ENCODE peak calls at places on chromosomes 12 and 14, in nine cellular contexts. W is heart left ventricle, R is fibroblast of pulmonary artery, N is stomach, L is GM10248, D is H9, A is progenitor cell of endocrine pancreas, Z is choroid plexus epithelial cell, B is HCT116. Q is an unnamed sample.

GRCh38 chr12:122527478-122527944 is 462 bp downstream of the KNTC1 start:
- DNase-seq in W (no peak), R (no peak), N (no peak), L (peak; percentile 13), D (peak; percentile 35), A (no peak), Z (no peak), B (no peak), Q (no peak)

GRCh38 chr12:46965880-46966279 is 113.5 kb upstream of the PCED1B start:
- DNase-seq in W (peak; percentile 77), R (no peak), N (no peak), L (no peak), D (no peak), A (no peak), Z (no peak), B (no peak), Q (no peak)

GRCh38 chr12:87136330-87136976 is 880.3 kb upstream of the MGAT4C start:
- DNase-seq in W (no peak), R (peak; percentile 69), N (no peak), L (no peak), D (no peak), A (no peak), Z (peak; percentile 72), B (no peak), Q (no peak)

GRCh38 chr14:101233016-101233355 is 328.3 kb upstream of the DIO3 start:
- DNase-seq in W (no peak), R (no peak), N (no peak), L (no peak), D (peak; percentile 32), A (no peak), Z (no peak), B (no peak), Q (no peak)

GRCh38 chr12:50314629-50315312 is 31.5 kb upstream of the LIMA1 start:
- DNase-seq in W (no peak), R (peak; percentile 84), N (no peak), L (peak; percentile 57), D (no peak), A (no peak), Z (peak; percentile 83), B (no peak), Q (peak; percentile 8)

GRCh38 chr14:32826404-32827082 is 112.1 kb upstream of the NPAS3 start:
- DNase-seq in W (peak; percentile 38), R (peak; percentile 45), N (no peak), L (no peak), D (peak; percentile 44), A (no peak), Z (peak; percentile 65), B (no peak), Q (no peak)

GRCh38 chr14:29832042-29832441 is 95.6 kb downstream of the PRKD1 start:
- DNase-seq in W (no peak), R (no peak), N (no peak), L (no peak), D (no peak), A (no peak), Z (no peak), B (no peak), Q (no peak)

GRCh38 chr12:45235087-45236025 is 19.5 kb downstream of the ANO6 start:
- DNase-seq in W (peak; percentile 40), R (peak; percentile 57), N (no peak), L (no peak), D (peak; percentile 80), A (no peak), Z (peak; percentile 67), B (peak; percentile 62), Q (no peak)

GRCh38 chr12:131089526-131090253 is 136.0 kb downstream of the ADGRD1 start:
- DNase-seq in W (no peak), R (no peak), N (no peak), L (no peak), D (peak; percentile 24), A (no peak), Z (no peak), B (no peak), Q (no peak)

GRCh38 chr14:85516239-85517112 is 13.5 kb upstream of the FLRT2 start:
- DNase-seq in W (no peak), R (peak; percentile 92), N (no peak), L (no peak), D (no peak), A (no peak), Z (peak; percentile 87), B (no peak), Q (no peak)

GRCh38 chr12:1760566-1761382 is 59.6 kb upstream of the LRTM2 start:
- DNase-seq in W (no peak), R (peak; percentile 50), N (no peak), L (no peak), D (no peak), A (no peak), Z (peak; percentile 60), B (peak; percentile 68), Q (no peak)

GRCh38 chr14:65243766-65244442 is 141.6 kb upstream of the MAX start:
- DNase-seq in W (no peak), R (peak; percentile 54), N (no peak), L (no peak), D (no peak), A (no peak), Z (peak; percentile 48), B (no peak), Q (no peak)

GRCh38 chr12:107328442-107329133 is 235.2 kb upstream of the CRY1 start:
- DNase-seq in W (no peak), R (peak; percentile 66), N (no peak), L (no peak), D (no peak), A (no peak), Z (peak; percentile 63), B (no peak), Q (no peak)

GRCh38 chr14:30848449-30849240 is 25.7 kb upstream of the COCH start:
- DNase-seq in W (no peak), R (no peak), N (no peak), L (no peak), D (no peak), A (no peak), Z (no peak), B (no peak), Q (no peak)
- TF ChIP-seq CTCF in W (no peak), R (no peak), N (no peak), L (no peak), D (no peak), A (no peak), Z (no peak), B (no peak), Q (no peak)

DNA sequence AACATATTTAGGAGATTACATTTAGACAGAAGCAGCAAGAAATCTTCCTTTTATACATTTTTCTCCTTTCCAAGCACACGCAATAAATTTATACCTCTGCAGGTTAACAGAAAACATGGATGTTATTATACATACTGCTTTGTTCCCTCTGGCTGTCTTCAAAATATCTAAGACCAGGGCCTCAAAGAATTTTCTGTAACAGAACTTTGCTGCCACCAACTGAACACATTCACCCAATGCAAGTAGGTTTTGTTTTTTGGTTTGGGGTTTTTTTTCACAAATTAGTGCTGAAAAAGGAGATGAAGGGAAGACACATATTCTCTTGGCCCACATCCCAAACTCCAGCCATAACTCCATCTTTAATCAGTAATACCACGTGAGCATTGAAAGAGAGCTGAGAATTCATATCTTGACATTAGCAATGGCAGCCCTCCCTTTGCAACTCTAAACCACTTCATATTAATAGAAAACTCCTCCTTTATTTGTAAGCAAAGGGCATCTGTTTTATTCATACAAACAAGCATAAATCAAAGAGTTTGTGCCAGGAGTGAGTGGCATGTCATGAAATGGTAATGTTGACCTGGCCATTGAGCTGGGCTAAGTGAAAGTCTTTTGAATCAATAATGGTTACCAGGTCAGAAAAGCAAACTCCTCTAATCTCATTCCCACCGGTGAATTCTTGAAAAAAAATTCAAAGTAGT is 150.8 kb upstream of the FSCB start:
- DNase-seq in W (no peak), R (peak; percentile 74), N (no peak), L (no peak), D (no peak), A (no peak), Z (peak; percentile 1), B (no peak), Q (no peak)
- TF ChIP-seq CTCF in W (peak; percentile 17), R (peak; percentile 65), N (no peak), L (no peak), D (peak; percentile 68), A (peak; percentile 61), Z (no peak), B (peak; percentile 43), Q (peak; percentile 59)

GRCh38 chr12:124813782-124814181 is 49.9 kb downstream of the SCARB1 start:
- DNase-seq in W (no peak), R (no peak), N (no peak), L (no peak), D (no peak), A (no peak), Z (no peak), B (no peak), Q (no peak)
- TF ChIP-seq CTCF in W (no peak), R (no peak), N (no peak), L (no peak), D (no peak), A (no peak), Z (no peak), B (no peak), Q (no peak)

GRCh38 chr12:59372971-59373370 is 222.9 kb upstream of the SLC16A7 start:
- DNase-seq in W (no peak), R (no peak), N (no peak), L (no peak), D (peak; percentile 60), A (no peak), Z (peak; percentile 42), B (peak; percentile 8), Q (no peak)
- TF ChIP-seq CTCF in W (no peak), R (no peak), N (no peak), L (no peak), D (peak; percentile 70), A (peak; percentile 57), Z (peak; percentile 53), B (peak; percentile 58), Q (peak; percentile 54)

DNA sequence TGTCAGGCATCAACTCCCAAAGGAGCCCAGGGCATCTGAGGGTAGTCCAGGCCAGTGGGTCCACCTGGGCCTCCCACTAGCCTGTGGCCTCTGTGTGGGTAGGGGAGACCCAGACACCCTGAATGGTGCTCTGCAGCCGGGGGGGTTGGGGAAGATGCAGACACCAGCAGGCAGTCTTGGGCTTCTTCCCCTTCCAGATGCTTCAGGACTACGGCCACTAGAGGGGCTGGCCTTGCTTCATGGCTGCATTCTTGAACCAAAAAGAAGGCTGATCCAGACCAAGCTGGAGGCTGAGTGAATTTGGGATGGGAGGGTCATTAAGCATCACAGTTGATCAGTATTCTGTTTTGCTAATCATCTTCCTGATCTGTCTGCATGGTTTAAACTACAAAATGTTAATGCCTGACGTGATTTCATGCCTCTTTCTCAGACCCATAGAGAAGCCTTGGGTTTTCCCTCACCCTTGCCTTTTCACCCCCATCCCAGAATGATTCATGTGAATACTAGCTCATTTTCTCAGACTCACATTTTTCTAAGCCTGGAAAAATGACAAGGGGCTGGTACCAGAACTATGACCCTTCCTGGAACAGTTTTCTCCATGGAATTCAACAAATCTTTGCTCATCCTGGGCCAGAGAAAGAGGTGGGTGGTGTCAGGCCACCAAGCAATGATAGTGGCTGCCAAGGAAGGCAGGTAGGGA is 134.2 kb downstream of the NTF3 start:
- DNase-seq in W (no peak), R (no peak), N (no peak), L (no peak), D (peak; percentile 28), A (no peak), Z (no peak), B (no peak), Q (no peak)
- TF ChIP-seq CTCF in W (no peak), R (no peak), N (no peak), L (no peak), D (no peak), A (no peak), Z (no peak), B (no peak), Q (no peak)

Q was measured in neural crest cell.